ENCODE peak calls at places on chromosome 22, in four cellular contexts. A is IMR-90, T is GM12878, N is A549. E is an unnamed sample.

GRCh38 chr22:30426395-30427353 is 1.1 kb downstream of the MTFP1 start:
- DNase-seq in A (peak; percentile 59), T (peak; percentile 64), N (peak; percentile 71), E (peak; percentile 85)

GRCh38 chr22:46045459-46046298 is 68.7 kb upstream of the WNT7B start:
- DNase-seq in A (no peak), T (no peak), N (no peak), E (no peak)

GRCh38 chr22:42299586-42300285 is 29.3 kb upstream of the TCF20 start:
- DNase-seq in A (no peak), T (no peak), N (no peak), E (no peak)

GRCh38 chr22:21978564-21979386 is 3.8 kb downstream of the TOP3B start:
- DNase-seq in A (no peak), T (no peak), N (no peak), E (no peak)

GRCh38 chr22:47299211-47299878 is 536.9 kb downstream of the TBC1D22A start:
- DNase-seq in A (no peak), T (no peak), N (no peak), E (no peak)

GRCh38 chr22:33597274-33597985 is 322.8 kb downstream of the LARGE1 start:
- DNase-seq in A (no peak), T (no peak), N (no peak), E (no peak)

GRCh38 chr22:46373838-46374662 is 38.5 kb downstream of the TRMU start:
- DNase-seq in A (no peak), T (peak; percentile 48), N (no peak), E (no peak)

GRCh38 chr22:21861290-21861848 is 6.1 kb downstream of the MAPK1 start:
- DNase-seq in A (no peak), T (no peak), N (no peak), E (no peak)

GRCh38 chr22:47090591-47091240 is 328.3 kb downstream of the TBC1D22A start:
- DNase-seq in A (peak; percentile 60), T (no peak), N (no peak), E (no peak)

GRCh38 chr22:47190276-47190956 is 428.0 kb downstream of the TBC1D22A start:
- DNase-seq in A (no peak), T (no peak), N (no peak), E (no peak)

GRCh38 chr22:40473703-40474102 is 103.3 kb downstream of the SGSM3 start:
- DNase-seq in A (no peak), T (no peak), N (no peak), E (no peak)

GRCh38 chr22:47195676-47196492 is 433.4 kb downstream of the TBC1D22A start:
- DNase-seq in A (no peak), T (no peak), N (no peak), E (no peak)

GRCh38 chr22:31206896-31207687 is 5.0 kb upstream of the LIMK2 start:
- DNase-seq in A (no peak), T (no peak), N (no peak), E (no peak)

GRCh38 chr22:41288245-41288946 is 2.4 kb upstream of the RANGAP1 start:
- DNase-seq in A (peak; percentile 88), T (no peak), N (peak; percentile 71), E (peak; percentile 74)

GRCh38 chr22:21628386-21629261 is 1.2 kb downstream of the YDJC start:
- DNase-seq in A (no peak), T (no peak), N (no peak), E (no peak)

GRCh38 chr22:46046299-46046685 is 69.3 kb upstream of the WNT7B start:
- DNase-seq in A (no peak), T (no peak), N (no peak), E (no peak)

GRCh38 chr22:48276933-48277867 is 1514.8 kb downstream of the TBC1D22A start:
- DNase-seq in A (no peak), T (no peak), N (no peak), E (no peak)

GRCh38 chr22:17121235-17122195 is at the start of gene TMEM121B:
- DNase-seq in A (peak; percentile 59), T (no peak), N (no peak), E (no peak)

GRCh38 chr22:48099671-48100070 is 1337.2 kb downstream of the TBC1D22A start:
- DNase-seq in A (no peak), T (no peak), N (no peak), E (no peak)

GRCh38 chr22:17350292-17350691 is 19.0 kb upstream of the CECR2 start:
- DNase-seq in A (no peak), T (no peak), N (no peak), E (no peak)

GRCh38 chr22:42837556-42837955 is 19.5 kb downstream of the ARFGAP3 start:
- DNase-seq in A (no peak), T (no peak), N (no peak), E (no peak)

GRCh38 chr22:46596819-46597218 is 23.4 kb upstream of the GRAMD4 start:
- DNase-seq in A (no peak), T (no peak), N (no peak), E (peak; percentile 76)

GRCh38 chr22:18987765-18988164 is 51.7 kb upstream of the PRODH start:
- DNase-seq in A (no peak), T (no peak), N (peak; percentile 24), E (no peak)

GRCh38 chr22:31958625-31959239 is 14.4 kb downstream of the YWHAH start:
- DNase-seq in A (no peak), T (no peak), N (no peak), E (no peak)

GRCh38 chr22:31508536-31508935 is 12.2 kb downstream of the SFI1 start:
- DNase-seq in A (no peak), T (no peak), N (no peak), E (no peak)

GRCh38 chr22:17540481-17540880 is 22.8 kb upstream of the SLC25A18 start:
- DNase-seq in A (no peak), T (no peak), N (no peak), E (no peak)

GRCh38 chr22:22528780-22529179 is 8.7 kb upstream of the ZNF280A start:
- DNase-seq in A (no peak), T (no peak), N (no peak), E (no peak)

GRCh38 chr22:27331526-27332281 is 469.9 kb downstream of the MN1 start:
- DNase-seq in A (peak; percentile 27), T (no peak), N (peak; percentile 43), E (no peak)

GRCh38 chr22:27581688-27582087 is 219.9 kb downstream of the MN1 start:
- DNase-seq in A (peak; percentile 17), T (no peak), N (no peak), E (no peak)

GRCh38 chr22:43183496-43184263 is 3.3 kb downstream of the TTLL12 start:
- DNase-seq in A (peak; percentile 64), T (no peak), N (no peak), E (no peak)

GRCh38 chr22:27397948-27398330 is 403.6 kb downstream of the MN1 start:
- DNase-seq in A (peak; percentile 50), T (no peak), N (no peak), E (no peak)

GRCh38 chr22:45460288-45461109 is 42.2 kb upstream of the FBLN1 start:
- DNase-seq in A (peak; percentile 71), T (no peak), N (no peak), E (no peak)

GRCh38 chr22:26170795-26171194 is 1.5 kb downstream of the SEZ6L start:
- DNase-seq in A (no peak), T (no peak), N (no peak), E (no peak)

GRCh38 chr22:28772633-28773460 is at the start of gene CCDC117:
- DNase-seq in A (peak; percentile 95), T (peak; percentile 84), N (peak; percentile 89), E (peak; percentile 89)

GRCh38 chr22:32475428-32476010 is 908 bp downstream of the FBXO7 start:
- DNase-seq in A (no peak), T (no peak), N (no peak), E (peak; percentile 8)

GRCh38 chr22:19098157-19098556 is 24.1 kb downstream of the DGCR2 start:
- DNase-seq in A (peak; percentile 10), T (no peak), N (no peak), E (no peak)

GRCh38 chr22:35913925-35914324 is 114.7 kb downstream of the RBFOX2 start:
- DNase-seq in A (no peak), T (no peak), N (no peak), E (no peak)

GRCh38 chr22:35917651-35918050 is 111.0 kb downstream of the RBFOX2 start:
- DNase-seq in A (no peak), T (no peak), N (no peak), E (no peak)

GRCh38 chr22:35914665-35915476 is 113.8 kb downstream of the RBFOX2 start:
- DNase-seq in A (peak; percentile 91), T (no peak), N (peak; percentile 48), E (peak; percentile 80)

GRCh38 chr22:35914357-35914664 is 114.3 kb downstream of the RBFOX2 start:
- DNase-seq in A (no peak), T (no peak), N (no peak), E (no peak)

GRCh38 chr22:35915477-35916013 is 113.1 kb downstream of the RBFOX2 start:
- DNase-seq in A (peak; percentile 66), T (no peak), N (no peak), E (no peak)
- H3K4me3 ChIP-seq in A (peak overlapping the region; percentile 36), T (no peak overlapping the region), N (no peak overlapping the region), E (no peak overlapping the region)

GRCh38 chr22:49297286-49297870 is 530.3 kb downstream of the BRD1 start:
- DNase-seq in A (no peak), T (no peak), N (no peak), E (no peak)
- TF ChIP-seq CEBPB in A (no peak), T (no peak), N (no peak), E (no peak)

DNA sequence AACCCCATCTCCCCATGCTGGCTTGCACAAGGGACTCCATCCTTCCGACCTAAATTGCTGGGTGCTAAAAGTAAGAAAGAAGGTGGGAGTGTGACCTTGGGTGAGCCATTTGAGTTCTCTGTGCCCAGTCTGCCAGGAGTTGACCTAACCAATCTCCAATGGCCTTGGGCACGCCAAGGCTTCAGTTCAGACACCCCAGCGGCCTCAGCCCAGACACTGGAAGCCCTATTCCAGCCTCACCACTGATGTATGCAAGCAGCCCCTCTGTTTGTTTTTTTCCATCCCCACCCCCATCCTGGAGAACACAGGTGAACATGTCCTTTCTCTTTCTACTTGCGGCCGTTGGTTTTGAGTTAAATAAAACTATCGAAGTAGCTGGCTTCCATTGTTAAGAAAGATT is 31.9 kb downstream of the MYH9 start:
- DNase-seq in A (no peak), T (no peak), N (no peak), E (no peak)
- H3K4me3 ChIP-seq in A (no peak overlapping the region), T (no peak overlapping the region), N (no peak overlapping the region), E (no peak overlapping the region)

DNA sequence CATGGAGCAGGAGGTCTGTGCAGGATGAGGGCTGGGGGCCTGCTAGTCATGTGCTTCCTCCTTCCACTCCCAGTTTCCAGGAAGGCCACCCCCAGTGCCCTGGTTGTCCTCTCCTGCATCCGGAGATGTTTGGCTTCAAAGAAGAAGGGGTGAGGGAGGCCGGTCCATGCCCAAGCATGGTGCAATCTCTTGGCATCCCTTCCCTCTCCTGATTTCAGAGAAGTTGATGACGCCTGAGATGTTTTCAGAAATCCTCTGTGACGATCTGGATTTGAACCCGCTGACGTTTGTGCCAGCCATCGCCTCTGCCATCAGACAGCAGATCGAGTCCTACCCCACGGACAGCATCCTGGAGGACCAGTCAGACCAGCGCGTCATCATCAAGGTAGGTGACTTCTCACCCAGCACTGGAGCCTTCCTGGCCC is 22.2 kb downstream of the DERL3 start:
- DNase-seq in A (no peak), T (no peak), N (no peak), E (no peak)
- TF ChIP-seq CEBPB in A (no peak), T (no peak), N (no peak), E (no peak)

E was measured in HCT116.